ENCODE peak calls at places on chromosomes 13 and 19, in nine cellular contexts. G is spleen, X is transverse colon, O is lower lobe of right lung, C is cardiac muscle cell, F is heart right ventricle, K is endothelial cell of umbilical vein, P is PC-9, D is tibial artery. H is an unnamed sample.

GRCh38 chr13:112997188-112998135 is 28.4 kb downstream of the MCF2L start:
- DNase-seq in C (no peak), P (no peak), D (no peak), O (no peak), G (no peak), K (no peak), X (peak), F (no peak), H (no peak)

GRCh38 chr13:88097541-88097940 is 426.4 kb downstream of the SLITRK5 start:
- DNase-seq in C (no peak), F (no peak), X (no peak), K (no peak), D (no peak), P (no peak), G (no peak), O (no peak), H (no peak)

GRCh38 chr19:10748924-10749434 is 31.1 kb downstream of the DNM2 start:
- DNase-seq in G (no peak), D (no peak), O (peak), C (peak), X (peak), P (peak), F (no peak), K (peak), H (no peak)

GRCh38 chr19:8307400-8307964 is 676 bp downstream of the CD320 start:
- DNase-seq in K (no peak), G (peak), D (peak), F (no peak), P (no peak), O (no peak), X (peak), C (no peak), H (no peak)

GRCh38 chr19:6278740-6279619 is 795 bp downstream of the MLLT1 start:
- DNase-seq in C (no peak), D (no peak), G (no peak), F (no peak), K (no peak), P (peak), O (no peak), X (no peak), H (no peak)

GRCh38 chr19:29665826-29666633 is 769 bp downstream of the PLEKHF1 start:
- DNase-seq in D (peak), O (peak), C (peak), K (no peak), G (no peak), P (peak), X (peak), F (peak), H (no peak)

GRCh38 chr13:34207872-34208271 is 389.9 kb downstream of the RFC3 start:
- DNase-seq in K (no peak), C (peak), P (no peak), D (no peak), F (no peak), X (no peak), O (no peak), G (no peak), H (no peak)

GRCh38 chr19:50968709-50969412 is 530 bp downstream of the KLK6 start:
- DNase-seq in X (no peak), P (peak), F (no peak), D (no peak), C (peak), O (no peak), K (no peak), G (no peak), H (no peak)

GRCh38 chr19:58154287-58154678 is 3.7 kb upstream of the ZNF329 start:
- DNase-seq in C (peak), F (peak), G (no peak), D (peak), K (peak), P (no peak), X (peak), O (peak), H (no peak)

GRCh38 chr13:37090912-37091311 is 14.6 kb downstream of the CSNK1A1L start:
- DNase-seq in F (no peak), K (no peak), C (no peak), O (no peak), G (peak), X (no peak), D (no peak), P (no peak), H (no peak)

GRCh38 chr13:98411617-98412310 is 165.1 kb downstream of the STK24 start:
- DNase-seq in G (no peak), K (peak), D (peak), X (peak), O (peak), C (peak), F (no peak), P (no peak), H (no peak)

GRCh38 chr19:33898062-33898677 is 101.5 kb downstream of the KCTD15 start:
- DNase-seq in K (no peak), X (no peak), O (no peak), G (no peak), D (no peak), P (no peak), F (no peak), C (no peak), H (no peak)

GRCh38 chr19:47726467-47726866 is 13.2 kb downstream of the EHD2 start:
- DNase-seq in K (no peak), O (no peak), C (peak), P (no peak), D (no peak), G (no peak), X (no peak), F (no peak), H (no peak)

GRCh38 chr19:2650515-2650914 is 52.0 kb downstream of the GNG7 start:
- DNase-seq in C (no peak), K (no peak), X (no peak), G (peak), D (no peak), P (no peak), F (no peak), O (no peak), H (no peak)

GRCh38 chr19:16143399-16144215 is at the start of gene HSH2D:
- DNase-seq in K (no peak), C (no peak), F (no peak), O (peak), G (peak), D (no peak), P (peak), X (peak), H (peak)

GRCh38 chr13:29676941-29677452 is 81.5 kb upstream of the SLC7A1 start:
- DNase-seq in X (peak), G (no peak), P (peak), K (no peak), O (no peak), F (no peak), D (no peak), C (no peak), H (no peak)

GRCh38 chr19:17379221-17379631 is 2.1 kb upstream of the PLVAP start:
- DNase-seq in C (no peak), D (no peak), G (peak), O (no peak), F (no peak), P (no peak), X (no peak), K (peak), H (no peak)

GRCh38 chr19:17380426-17381138 is 3.4 kb upstream of the PLVAP start:
- DNase-seq in P (no peak), O (no peak), K (no peak), C (no peak), D (no peak), X (no peak), G (no peak), F (no peak), H (no peak)

DNA sequence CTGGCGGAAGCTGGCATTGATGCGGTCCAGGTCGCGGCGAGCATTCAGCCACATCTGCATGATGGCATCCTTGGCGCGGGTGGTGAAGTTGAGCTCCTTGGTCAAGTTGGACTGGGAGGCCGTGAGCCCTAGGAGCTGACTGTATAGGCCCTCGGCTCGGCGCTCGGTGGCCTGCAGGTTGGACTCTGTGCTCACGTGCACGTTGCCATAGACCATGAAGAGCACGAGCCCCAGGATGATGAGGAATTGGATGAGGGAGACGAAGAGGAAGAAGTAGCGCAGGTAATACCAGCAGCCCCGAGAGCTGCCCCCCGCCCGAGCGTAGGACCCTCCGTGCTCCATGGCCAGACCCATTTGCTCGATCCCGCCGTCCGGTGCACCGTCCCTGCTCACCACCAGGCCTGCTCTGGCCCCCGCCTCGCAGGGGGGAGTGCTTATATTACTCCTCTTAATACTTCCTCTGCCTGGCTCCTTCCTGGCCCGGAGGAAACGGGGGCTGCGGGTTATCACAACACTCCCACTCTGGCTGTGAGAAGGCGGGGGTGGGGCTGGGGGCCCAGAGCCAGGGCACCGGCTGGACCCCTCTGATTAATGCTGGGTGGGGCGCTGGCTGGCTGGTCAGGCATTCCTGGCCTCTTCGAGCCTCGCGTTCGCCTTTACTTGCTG is at the start of gene PLVAP:
- DNase-seq in D (peak), C (no peak), G (peak), K (peak), X (no peak), P (no peak), O (peak), F (peak), H (no peak)
- H3K27ac ChIP-seq in D (no peak), C (no peak), G (no peak), K (no peak), X (peak), P (no peak), O (no peak), F (no peak), H (peak)

DNA sequence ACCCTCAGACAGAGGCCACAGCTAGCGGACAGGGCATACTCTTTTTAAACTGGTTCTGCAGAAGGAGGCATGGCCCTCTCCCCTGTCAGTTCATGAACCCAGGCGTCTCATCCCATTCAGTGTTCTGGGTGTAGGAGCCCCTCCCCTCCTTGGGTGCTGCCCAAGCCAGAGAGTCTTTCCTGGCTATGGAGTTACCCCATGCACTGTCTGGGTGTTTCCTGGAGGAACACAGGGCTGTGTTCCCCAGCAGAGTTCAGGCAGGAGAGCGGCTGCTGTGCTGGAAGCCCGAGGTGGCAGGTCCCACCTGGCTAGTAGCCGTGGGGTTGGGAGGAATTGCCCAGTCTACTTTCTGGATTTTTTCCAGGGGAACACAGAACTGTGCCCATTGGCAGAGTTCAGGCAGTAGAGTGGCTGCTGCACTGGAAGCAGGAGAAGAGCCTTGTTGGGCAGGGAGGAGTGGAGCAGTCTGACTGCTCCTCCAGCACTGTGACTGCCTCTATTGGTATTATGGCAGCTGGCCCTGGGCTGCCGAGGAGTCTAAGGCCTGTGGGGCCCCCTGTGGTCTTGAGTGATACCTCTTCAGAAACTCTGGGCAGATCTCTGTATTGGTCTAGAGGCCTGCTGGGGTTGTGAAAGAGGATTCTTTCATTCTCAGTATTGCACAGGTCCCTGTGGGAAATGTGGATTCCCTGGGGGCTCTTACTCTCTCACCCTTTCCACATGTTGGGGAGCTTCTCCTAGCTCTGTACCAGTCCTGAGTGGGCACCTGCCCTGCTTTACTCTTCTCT is 168.3 kb downstream of the PCDH20 start:
- DNase-seq in D (no peak), G (no peak), P (no peak), O (no peak), F (no peak), K (no peak), X (no peak), C (no peak), H (no peak)
- TF ChIP-seq CTCF in D (no peak), G (no peak), P (no peak), O (no peak), F (no peak), K (no peak), X (no peak), C (no peak), H (no peak)

DNA sequence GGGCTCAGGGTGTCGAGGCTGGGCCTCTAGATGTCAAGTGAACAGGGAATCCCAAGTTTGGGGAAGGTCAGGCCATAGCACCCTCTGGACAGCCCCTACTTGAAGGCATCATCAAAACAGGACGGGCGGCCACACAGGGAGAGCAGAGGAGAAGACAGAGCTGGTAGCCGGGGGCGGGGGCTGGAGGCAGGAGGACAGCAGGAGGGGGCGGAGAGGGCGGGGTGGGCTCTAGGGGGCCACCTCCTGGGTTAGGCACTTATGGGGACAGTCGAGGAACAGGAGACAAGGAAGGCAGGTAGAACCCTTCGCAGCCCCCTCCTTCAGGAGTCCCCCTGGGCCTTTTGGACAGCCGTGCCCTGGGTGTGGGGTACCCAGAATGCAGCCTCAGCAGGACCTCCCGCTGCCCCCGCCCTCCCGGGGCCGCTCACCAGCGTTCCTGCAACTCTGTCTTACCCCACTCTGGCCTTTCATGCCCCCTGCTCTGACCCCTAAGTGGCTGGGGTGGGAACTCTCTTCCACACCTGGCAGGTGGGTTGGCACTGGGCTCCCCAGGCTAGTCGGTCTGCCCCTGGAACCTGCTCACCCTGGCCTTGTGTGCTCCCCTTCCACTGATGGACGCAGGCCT is 5.8 kb downstream of the SSBP4 start:
- DNase-seq in F (no peak), G (no peak), K (no peak), X (no peak), O (no peak), C (no peak), D (no peak), P (no peak), H (no peak)
- H3K27ac ChIP-seq in F (no peak), G (no peak), K (no peak), X (peak), O (no peak), C (no peak), D (peak), P (no peak), H (no peak)

DNA sequence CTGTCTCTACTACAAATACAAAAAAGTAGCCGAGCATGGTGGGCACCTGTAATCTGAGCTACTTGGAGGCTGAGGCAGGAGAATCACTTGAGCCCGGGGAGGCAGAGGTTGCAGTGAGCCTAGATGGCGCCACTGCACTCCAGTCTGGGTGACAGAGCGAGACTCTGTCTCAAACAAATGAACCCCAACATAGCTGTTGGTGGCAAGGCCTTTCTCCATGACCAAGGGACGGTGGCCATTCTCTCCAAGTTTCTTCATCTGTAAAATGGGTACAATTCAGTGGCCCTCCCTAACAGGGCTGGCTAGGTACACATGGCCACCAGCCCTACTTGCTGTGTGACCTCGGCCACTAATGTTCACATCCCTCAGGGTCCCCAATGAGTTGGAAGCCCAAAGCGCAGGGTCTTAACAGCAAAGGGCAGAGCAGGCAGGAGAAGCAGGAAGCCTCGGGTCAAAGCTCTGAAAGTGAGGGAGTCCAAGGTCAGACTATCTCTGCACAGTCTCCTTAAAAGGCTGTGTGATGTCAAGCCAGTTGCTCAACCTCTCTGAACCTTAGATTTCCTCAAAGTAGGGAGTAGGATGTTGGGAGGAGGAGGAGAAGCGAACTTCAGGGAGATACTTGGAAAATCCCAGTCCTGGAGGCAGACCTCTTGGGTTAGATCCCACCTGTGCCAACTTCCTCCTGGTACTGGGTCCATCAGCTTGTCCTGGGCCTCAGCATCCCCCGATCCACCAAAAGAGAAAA is 2.7 kb downstream of the JUND start:
- DNase-seq in X (peak), F (no peak), D (no peak), G (peak), C (peak), P (no peak), K (peak), O (no peak), H (no peak)
- TF ChIP-seq CTCF in X (no peak), F (no peak), D (no peak), G (peak), C (peak), P (no peak), K (no peak), O (no peak), H (no peak)